ENCODE peak calls at places on chromosomes 12 and 14, in four cellular contexts. One of them, this sample, is unnamed.

GRCh38 chr14:77490347-77490986 is 8.1 kb downstream of the ISM2 start:
- DNase-seq in HFF-Myc: no peak
- DNase-seq in esophagus squamous epithelium: no peak
- DNase-seq in Calu3: no peak
- DNase-seq in this sample: no peak

GRCh38 chr12:41724216-41724615 is 420.5 kb downstream of the GXYLT1 start:
- DNase-seq in esophagus squamous epithelium: no peak
- DNase-seq in Calu3: peak
- DNase-seq in HFF-Myc: no peak
- DNase-seq in this sample: peak

GRCh38 chr12:79451988-79452387 is 238.8 kb downstream of the PAWR start:
- DNase-seq in esophagus squamous epithelium: no peak
- DNase-seq in Calu3: peak
- DNase-seq in HFF-Myc: peak
- DNase-seq in this sample: peak

GRCh38 chr14:43687866-43688265 is 819.2 kb downstream of the FSCB start:
- DNase-seq in Calu3: no peak
- DNase-seq in HFF-Myc: no peak
- DNase-seq in esophagus squamous epithelium: no peak
- DNase-seq in this sample: peak

GRCh38 chr12:112349440-112349839 is 32.8 kb downstream of the HECTD4 start:
- DNase-seq in esophagus squamous epithelium: no peak
- DNase-seq in Calu3: no peak
- DNase-seq in HFF-Myc: no peak
- DNase-seq in this sample: no peak

GRCh38 chr14:51922624-51923023 is 62.2 kb downstream of the GNG2 start:
- DNase-seq in esophagus squamous epithelium: no peak
- DNase-seq in HFF-Myc: no peak
- DNase-seq in Calu3: no peak
- DNase-seq in this sample: no peak

GRCh38 chr12:90323217-90323616 is 614.6 kb upstream of the ATP2B1 start:
- DNase-seq in esophagus squamous epithelium: no peak
- DNase-seq in Calu3: no peak
- DNase-seq in HFF-Myc: no peak
- DNase-seq in this sample: no peak

GRCh38 chr14:100702590-100702989 is 24.1 kb upstream of the DLK1 start:
- DNase-seq in HFF-Myc: no peak
- DNase-seq in Calu3: no peak
- DNase-seq in esophagus squamous epithelium: no peak
- DNase-seq in this sample: no peak

GRCh38 chr12:130876297-130876696 is 4.4 kb downstream of the RAN start:
- DNase-seq in HFF-Myc: no peak
- DNase-seq in Calu3: no peak
- DNase-seq in esophagus squamous epithelium: no peak
- DNase-seq in this sample: no peak

GRCh38 chr14:34797747-34798583 is 77.2 kb downstream of the BAZ1A start:
- DNase-seq in HFF-Myc: no peak
- DNase-seq in esophagus squamous epithelium: no peak
- DNase-seq in Calu3: no peak
- DNase-seq in this sample: no peak

GRCh38 chr14:99155173-99155777 is 116.7 kb downstream of the BCL11B start:
- DNase-seq in Calu3: no peak
- DNase-seq in HFF-Myc: no peak
- DNase-seq in esophagus squamous epithelium: no peak
- DNase-seq in this sample: peak

GRCh38 chr12:115661103-115661502 is 616.4 kb downstream of the MED13L start:
- DNase-seq in Calu3: no peak
- DNase-seq in HFF-Myc: peak
- DNase-seq in esophagus squamous epithelium: no peak
- DNase-seq in this sample: peak
- TF ChIP-seq CTCF in Calu3: no peak
- TF ChIP-seq CTCF in HFF-Myc: no peak
- TF ChIP-seq CTCF in esophagus squamous epithelium: no peak
- TF ChIP-seq CTCF in this sample: no peak

DNA sequence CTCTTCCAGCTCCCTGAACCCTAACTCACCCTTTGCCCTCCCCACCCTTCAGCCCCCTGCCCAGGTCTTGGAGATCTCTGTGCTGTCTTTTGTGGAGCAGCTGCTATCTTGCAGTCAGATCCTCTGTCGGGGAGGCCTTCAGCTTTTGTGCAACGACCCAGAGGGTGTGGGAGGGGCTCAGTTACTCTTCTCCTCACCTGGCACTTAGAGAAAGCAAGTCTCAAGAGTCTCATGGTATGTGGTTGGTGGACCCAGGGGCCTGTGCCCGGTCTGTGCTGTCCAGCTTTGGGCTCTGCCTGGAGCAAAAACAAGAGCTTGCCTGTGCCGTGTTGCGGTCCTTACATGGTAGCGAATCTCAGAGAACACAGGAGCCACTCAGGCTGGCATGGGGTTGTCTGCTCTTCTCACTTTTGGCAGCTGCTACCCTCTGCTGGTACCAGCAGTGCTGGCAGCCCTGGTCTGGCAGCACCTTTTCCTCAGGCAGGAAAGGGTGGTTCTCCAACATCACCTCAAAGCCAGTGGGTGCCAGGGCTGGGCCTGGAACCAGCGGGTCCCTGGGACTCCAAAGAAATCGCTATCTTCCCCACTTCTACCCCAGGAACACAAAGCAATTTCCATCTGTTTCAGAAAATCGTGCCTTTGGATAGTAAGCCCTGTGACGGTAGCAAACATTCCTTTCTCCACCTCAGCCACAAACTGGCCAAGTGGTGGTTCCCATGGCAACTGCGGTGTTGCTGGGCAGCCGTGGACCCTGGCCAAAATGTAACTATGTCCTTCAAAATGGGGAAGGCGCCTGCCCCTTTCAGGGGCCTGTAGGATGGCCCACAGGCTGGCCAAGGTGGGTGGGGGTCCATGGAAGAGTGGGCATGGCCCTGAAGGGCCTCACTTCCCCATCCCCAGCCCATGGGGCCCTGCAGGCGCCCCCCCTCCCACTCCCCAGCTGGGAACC is 90.0 kb downstream of the RIN3 start:
- DNase-seq in Calu3: peak
- DNase-seq in HFF-Myc: peak
- DNase-seq in esophagus squamous epithelium: no peak
- DNase-seq in this sample: peak
- TF ChIP-seq CTCF in Calu3: no peak
- TF ChIP-seq CTCF in HFF-Myc: no peak
- TF ChIP-seq CTCF in esophagus squamous epithelium: no peak
- TF ChIP-seq CTCF in this sample: peak

DNA sequence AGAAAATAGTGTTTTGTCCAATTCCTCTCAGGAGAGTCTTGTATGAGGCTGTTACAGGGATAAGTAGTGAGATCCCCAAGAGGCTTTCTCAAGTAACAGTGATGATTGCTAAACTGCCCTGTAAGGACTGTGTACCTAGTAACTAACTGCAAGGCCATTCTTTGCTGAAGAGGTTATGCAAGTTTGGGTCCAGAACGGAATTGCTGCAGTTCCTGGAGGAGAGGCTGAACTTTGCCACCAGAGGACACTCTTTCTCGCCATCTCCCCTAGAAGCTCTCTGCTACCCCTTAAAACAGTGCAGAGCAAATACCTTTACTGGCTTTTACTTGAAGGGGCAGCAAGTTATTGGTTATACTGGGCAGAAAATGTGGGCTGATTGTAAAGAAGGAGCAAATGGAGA is 180.0 kb downstream of the RBM19 start:
- DNase-seq in Calu3: no peak
- DNase-seq in HFF-Myc: no peak
- DNase-seq in esophagus squamous epithelium: no peak
- DNase-seq in this sample: peak
- TF ChIP-seq CTCF in Calu3: no peak
- TF ChIP-seq CTCF in HFF-Myc: no peak
- TF ChIP-seq CTCF in esophagus squamous epithelium: no peak
- TF ChIP-seq CTCF in this sample: no peak

GRCh38 chr12:115979851-115980250 is 297.6 kb downstream of the MED13L start:
- DNase-seq in esophagus squamous epithelium: no peak
- DNase-seq in Calu3: no peak
- DNase-seq in HFF-Myc: no peak
- DNase-seq in this sample: no peak

GRCh38 chr12:115984607-115985006 is 292.9 kb downstream of the MED13L start:
- DNase-seq in esophagus squamous epithelium: no peak
- DNase-seq in Calu3: no peak
- DNase-seq in HFF-Myc: no peak
- DNase-seq in this sample: no peak

GRCh38 chr12:115980339-115980738 is 297.2 kb downstream of the MED13L start:
- DNase-seq in esophagus squamous epithelium: no peak
- DNase-seq in Calu3: no peak
- DNase-seq in HFF-Myc: no peak
- DNase-seq in this sample: no peak

GRCh38 chr12:115979351-115979750 is 298.1 kb downstream of the MED13L start:
- DNase-seq in Calu3: no peak
- DNase-seq in esophagus squamous epithelium: no peak
- DNase-seq in HFF-Myc: no peak
- DNase-seq in this sample: no peak

DNA sequence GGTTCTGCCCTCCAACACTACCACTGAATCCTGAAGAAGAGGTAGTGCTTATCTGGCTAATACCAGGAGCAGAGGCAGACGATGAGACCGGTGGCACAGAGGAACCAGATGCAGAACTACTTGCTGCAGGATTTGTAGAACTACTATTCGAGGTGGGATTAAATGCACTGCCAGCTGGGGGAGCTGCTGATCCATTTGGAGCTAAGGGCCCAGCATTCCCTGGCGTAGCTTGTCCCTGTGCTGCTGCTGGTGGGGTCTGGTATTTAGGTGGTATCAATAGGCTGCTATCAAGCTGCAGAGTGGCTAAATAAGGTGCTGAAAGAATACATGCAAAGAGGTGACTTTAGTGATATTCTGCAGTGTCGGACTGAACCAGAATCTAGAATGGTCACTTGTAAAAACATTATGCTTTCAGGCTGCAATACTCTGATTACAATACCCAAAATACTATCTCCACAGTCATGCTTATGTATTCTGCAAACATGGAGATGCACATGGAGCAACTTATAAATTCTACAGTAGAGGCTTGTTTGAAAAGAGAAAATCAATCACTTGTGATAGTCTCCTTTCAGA is 294.2 kb downstream of the MED13L start:
- DNase-seq in esophagus squamous epithelium: no peak
- DNase-seq in Calu3: peak
- DNase-seq in HFF-Myc: no peak
- DNase-seq in this sample: peak
- TF ChIP-seq CTCF in esophagus squamous epithelium: no peak
- TF ChIP-seq CTCF in Calu3: peak
- TF ChIP-seq CTCF in HFF-Myc: peak
- TF ChIP-seq CTCF in this sample: peak

DNA sequence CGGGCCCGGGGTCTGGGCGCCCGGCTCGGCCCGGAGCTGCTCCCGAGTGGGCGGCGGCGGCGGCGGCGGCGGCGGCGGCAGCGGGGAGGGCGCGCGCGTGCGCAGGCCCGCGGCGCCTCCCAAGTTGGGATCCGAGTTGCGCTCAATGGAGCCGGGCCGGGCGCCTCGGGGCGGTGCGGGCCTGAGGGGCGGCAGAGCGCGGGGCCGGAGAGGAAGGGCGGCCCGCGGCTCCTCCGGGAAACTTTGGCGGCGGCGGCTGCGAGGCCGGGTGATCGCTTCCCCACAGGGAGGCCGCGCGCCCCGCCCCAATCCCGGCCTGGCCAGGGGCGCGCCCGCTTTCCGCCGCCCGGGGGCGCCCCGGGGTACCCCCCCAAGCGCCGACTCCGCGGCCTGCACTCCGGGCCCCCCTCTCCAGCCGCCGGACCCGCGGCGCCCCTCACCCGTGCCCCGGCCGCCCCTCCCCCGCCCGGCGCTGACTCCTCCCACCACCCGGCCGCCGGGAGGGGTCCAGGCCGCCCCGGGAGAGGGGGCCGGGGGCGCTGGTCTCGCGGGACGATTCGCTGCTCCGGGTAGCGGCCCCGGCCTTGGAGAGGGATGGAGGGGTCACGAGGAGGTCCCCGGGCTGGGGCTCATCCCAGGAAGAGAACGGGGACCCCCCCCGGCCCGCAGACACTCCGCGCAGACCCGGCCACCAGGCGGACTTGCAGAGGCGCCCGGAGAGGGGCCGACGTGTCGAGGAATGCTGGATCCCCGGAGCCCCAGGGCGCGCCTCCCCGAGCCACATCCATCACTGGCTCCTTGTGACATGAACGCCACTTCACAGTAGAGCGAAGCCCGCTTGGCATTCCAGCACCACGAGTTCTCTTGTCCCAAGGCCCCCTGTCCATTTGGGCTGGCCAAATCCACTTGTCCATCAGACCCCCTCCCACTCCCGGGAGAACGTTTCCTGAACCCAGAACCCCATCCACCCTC is at the start of gene RILPL1:
- DNase-seq in HFF-Myc: no peak
- DNase-seq in Calu3: peak
- DNase-seq in esophagus squamous epithelium: no peak
- DNase-seq in this sample: peak
- TF ChIP-seq CTCF in HFF-Myc: no peak
- TF ChIP-seq CTCF in Calu3: peak
- TF ChIP-seq CTCF in esophagus squamous epithelium: no peak
- TF ChIP-seq CTCF in this sample: peak

GRCh38 chr12:58247633-58248032 is 306.3 kb downstream of the ATP23 start:
- DNase-seq in Calu3: no peak
- DNase-seq in HFF-Myc: no peak
- DNase-seq in esophagus squamous epithelium: no peak
- DNase-seq in this sample: peak
- TF ChIP-seq CTCF in Calu3: no peak
- TF ChIP-seq CTCF in HFF-Myc: peak
- TF ChIP-seq CTCF in esophagus squamous epithelium: no peak
- TF ChIP-seq CTCF in this sample: no peak

GRCh38 chr12:110934093-110934852 is 13.9 kb upstream of the MYL2 start:
- DNase-seq in esophagus squamous epithelium: no peak
- DNase-seq in Calu3: peak
- DNase-seq in HFF-Myc: no peak
- DNase-seq in this sample: peak

GRCh38 chr12:110930348-110931314 is 10.3 kb upstream of the MYL2 start:
- DNase-seq in Calu3: no peak
- DNase-seq in HFF-Myc: no peak
- DNase-seq in esophagus squamous epithelium: no peak
- DNase-seq in this sample: no peak

GRCh38 chr12:110931315-110931728 is 10.9 kb upstream of the MYL2 start:
- DNase-seq in Calu3: no peak
- DNase-seq in HFF-Myc: no peak
- DNase-seq in esophagus squamous epithelium: no peak
- DNase-seq in this sample: no peak

GRCh38 chr12:110933326-110933974 is 13.1 kb upstream of the MYL2 start:
- DNase-seq in HFF-Myc: no peak
- DNase-seq in esophagus squamous epithelium: no peak
- DNase-seq in Calu3: no peak
- DNase-seq in this sample: no peak

DNA sequence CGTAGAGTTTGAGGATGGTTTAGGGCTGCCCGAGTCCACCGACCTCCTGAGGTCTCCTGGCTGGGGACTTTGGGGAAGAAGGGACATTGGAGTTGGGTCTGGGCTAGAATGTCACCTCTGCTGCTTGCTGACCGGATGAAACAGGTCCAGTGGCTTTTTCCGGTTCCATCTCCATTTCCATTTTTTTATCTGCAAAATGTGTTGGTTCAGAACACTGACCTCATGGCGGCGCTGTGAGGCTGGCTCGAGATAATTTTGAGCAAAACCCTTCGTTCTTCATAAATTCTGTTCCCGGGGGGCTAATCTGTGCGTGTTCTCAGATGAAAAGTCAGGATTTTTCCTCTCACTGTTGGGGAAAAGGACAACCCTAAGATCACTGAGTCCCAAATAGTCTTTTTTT is 11.7 kb upstream of the MYL2 start:
- DNase-seq in Calu3: no peak
- DNase-seq in HFF-Myc: no peak
- DNase-seq in esophagus squamous epithelium: no peak
- DNase-seq in this sample: no peak
- TF ChIP-seq CTCF in Calu3: no peak
- TF ChIP-seq CTCF in HFF-Myc: peak
- TF ChIP-seq CTCF in esophagus squamous epithelium: no peak
- TF ChIP-seq CTCF in this sample: no peak

This sample was measured in MCF 10A.